ENCODE peak calls at places on chromosomes 11 and 22, in five cellular contexts. One of them, this sample, is unnamed.

GRCh38 chr11:12981879-12982531 is 27.1 kb upstream of the RASSF10 start:
- DNase-seq in colonic mucosa: no peak
- DNase-seq in activated effector memory CD4-positive, alpha-beta T cell treated with anti-CD3 and anti-CD28 coated beads, Interleukin-2, amount 50 U/mL, for 16 hours: no peak
- DNase-seq in effector CD4-positive, alpha-beta T cell: no peak
- DNase-seq in skeletal muscle cell: no peak
- DNase-seq in this sample: no peak

GRCh38 chr11:16860632-16861031 is 122.2 kb downstream of the C11orf58 start:
- DNase-seq in effector CD4-positive, alpha-beta T cell: no peak
- DNase-seq in colonic mucosa: no peak
- DNase-seq in skeletal muscle cell: no peak
- DNase-seq in activated effector memory CD4-positive, alpha-beta T cell treated with anti-CD3 and anti-CD28 coated beads, Interleukin-2, amount 50 U/mL, for 16 hours: no peak
- DNase-seq in this sample: no peak

GRCh38 chr11:6583584-6583983 is 19.8 kb downstream of the RRP8 start:
- DNase-seq in colonic mucosa: no peak
- DNase-seq in activated effector memory CD4-positive, alpha-beta T cell treated with anti-CD3 and anti-CD28 coated beads, Interleukin-2, amount 50 U/mL, for 16 hours: no peak
- DNase-seq in skeletal muscle cell: no peak
- DNase-seq in effector CD4-positive, alpha-beta T cell: no peak
- DNase-seq in this sample: no peak

GRCh38 chr11:82858556-82859091 is 41.6 kb downstream of the PRCP start:
- DNase-seq in activated effector memory CD4-positive, alpha-beta T cell treated with anti-CD3 and anti-CD28 coated beads, Interleukin-2, amount 50 U/mL, for 16 hours: no peak
- DNase-seq in colonic mucosa: no peak
- DNase-seq in skeletal muscle cell: peak; percentile 23
- DNase-seq in effector CD4-positive, alpha-beta T cell: no peak
- DNase-seq in this sample: no peak

GRCh38 chr11:4626207-4627105 is 10.8 kb upstream of the OR51D1 start:
- DNase-seq in activated effector memory CD4-positive, alpha-beta T cell treated with anti-CD3 and anti-CD28 coated beads, Interleukin-2, amount 50 U/mL, for 16 hours: peak; percentile 68
- DNase-seq in skeletal muscle cell: peak; percentile 26
- DNase-seq in colonic mucosa: peak; percentile 83
- DNase-seq in effector CD4-positive, alpha-beta T cell: peak; percentile 33
- DNase-seq in this sample: peak; percentile 53

GRCh38 chr11:134248910-134249480 is 4.2 kb downstream of the THYN1 start:
- DNase-seq in colonic mucosa: no peak
- DNase-seq in activated effector memory CD4-positive, alpha-beta T cell treated with anti-CD3 and anti-CD28 coated beads, Interleukin-2, amount 50 U/mL, for 16 hours: no peak
- DNase-seq in skeletal muscle cell: no peak
- DNase-seq in effector CD4-positive, alpha-beta T cell: no peak
- DNase-seq in this sample: no peak

GRCh38 chr11:72773291-72773690 is 20.6 kb downstream of the STARD10 start:
- DNase-seq in colonic mucosa: no peak
- DNase-seq in skeletal muscle cell: peak; percentile 81
- DNase-seq in activated effector memory CD4-positive, alpha-beta T cell treated with anti-CD3 and anti-CD28 coated beads, Interleukin-2, amount 50 U/mL, for 16 hours: no peak
- DNase-seq in effector CD4-positive, alpha-beta T cell: no peak
- DNase-seq in this sample: no peak

GRCh38 chr11:57513911-57514537 is 1.5 kb downstream of the SLC43A1 start:
- DNase-seq in skeletal muscle cell: no peak
- DNase-seq in effector CD4-positive, alpha-beta T cell: no peak
- DNase-seq in activated effector memory CD4-positive, alpha-beta T cell treated with anti-CD3 and anti-CD28 coated beads, Interleukin-2, amount 50 U/mL, for 16 hours: peak; percentile 70
- DNase-seq in colonic mucosa: peak; percentile 58
- DNase-seq in this sample: peak; percentile 76

GRCh38 chr22:19817561-19818263 is 37.0 kb downstream of the GNB1L start:
- DNase-seq in effector CD4-positive, alpha-beta T cell: no peak
- DNase-seq in activated effector memory CD4-positive, alpha-beta T cell treated with anti-CD3 and anti-CD28 coated beads, Interleukin-2, amount 50 U/mL, for 16 hours: peak; percentile 57
- DNase-seq in colonic mucosa: no peak
- DNase-seq in skeletal muscle cell: no peak
- DNase-seq in this sample: no peak

GRCh38 chr11:2887526-2888195 is 2.1 kb upstream of the CDKN1C start:
- DNase-seq in effector CD4-positive, alpha-beta T cell: no peak
- DNase-seq in skeletal muscle cell: no peak
- DNase-seq in colonic mucosa: no peak
- DNase-seq in activated effector memory CD4-positive, alpha-beta T cell treated with anti-CD3 and anti-CD28 coated beads, Interleukin-2, amount 50 U/mL, for 16 hours: no peak
- DNase-seq in this sample: peak; percentile 65

GRCh38 chr22:19823638-19824196 is 31.0 kb downstream of the GNB1L start:
- DNase-seq in colonic mucosa: peak; percentile 12
- DNase-seq in skeletal muscle cell: no peak
- DNase-seq in activated effector memory CD4-positive, alpha-beta T cell treated with anti-CD3 and anti-CD28 coated beads, Interleukin-2, amount 50 U/mL, for 16 hours: no peak
- DNase-seq in effector CD4-positive, alpha-beta T cell: no peak
- DNase-seq in this sample: no peak

GRCh38 chr11:133507185-133507584 is 25.1 kb downstream of the OPCML start:
- DNase-seq in skeletal muscle cell: no peak
- DNase-seq in colonic mucosa: no peak
- DNase-seq in effector CD4-positive, alpha-beta T cell: no peak
- DNase-seq in activated effector memory CD4-positive, alpha-beta T cell treated with anti-CD3 and anti-CD28 coated beads, Interleukin-2, amount 50 U/mL, for 16 hours: no peak
- DNase-seq in this sample: no peak

GRCh38 chr22:27393371-27393770 is 408.2 kb downstream of the MN1 start:
- DNase-seq in effector CD4-positive, alpha-beta T cell: no peak
- DNase-seq in colonic mucosa: no peak
- DNase-seq in activated effector memory CD4-positive, alpha-beta T cell treated with anti-CD3 and anti-CD28 coated beads, Interleukin-2, amount 50 U/mL, for 16 hours: no peak
- DNase-seq in skeletal muscle cell: no peak
- DNase-seq in this sample: no peak

GRCh38 chr11:69442012-69442806 is 39.3 kb upstream of the LINC01488 start:
- DNase-seq in colonic mucosa: no peak
- DNase-seq in skeletal muscle cell: no peak
- DNase-seq in effector CD4-positive, alpha-beta T cell: no peak
- DNase-seq in activated effector memory CD4-positive, alpha-beta T cell treated with anti-CD3 and anti-CD28 coated beads, Interleukin-2, amount 50 U/mL, for 16 hours: no peak
- DNase-seq in this sample: no peak

GRCh38 chr11:74269161-74269809 is 42.2 kb downstream of the P4HA3 start:
- DNase-seq in skeletal muscle cell: peak; percentile 69
- DNase-seq in activated effector memory CD4-positive, alpha-beta T cell treated with anti-CD3 and anti-CD28 coated beads, Interleukin-2, amount 50 U/mL, for 16 hours: no peak
- DNase-seq in colonic mucosa: no peak
- DNase-seq in effector CD4-positive, alpha-beta T cell: no peak
- DNase-seq in this sample: no peak

GRCh38 chr11:19276859-19277808 is 36.4 kb upstream of the E2F8 start:
- DNase-seq in skeletal muscle cell: no peak
- DNase-seq in activated effector memory CD4-positive, alpha-beta T cell treated with anti-CD3 and anti-CD28 coated beads, Interleukin-2, amount 50 U/mL, for 16 hours: no peak
- DNase-seq in colonic mucosa: peak; percentile 52
- DNase-seq in effector CD4-positive, alpha-beta T cell: no peak
- DNase-seq in this sample: no peak

GRCh38 chr11:43944761-43945311 is 2.4 kb downstream of the C11orf96 start:
- DNase-seq in skeletal muscle cell: no peak
- DNase-seq in activated effector memory CD4-positive, alpha-beta T cell treated with anti-CD3 and anti-CD28 coated beads, Interleukin-2, amount 50 U/mL, for 16 hours: peak; percentile 87
- DNase-seq in colonic mucosa: peak; percentile 85
- DNase-seq in effector CD4-positive, alpha-beta T cell: peak; percentile 49
- DNase-seq in this sample: peak; percentile 80

GRCh38 chr11:32113200-32113599 is 22.3 kb downstream of the RCN1 start:
- DNase-seq in skeletal muscle cell: peak; percentile 84
- DNase-seq in colonic mucosa: no peak
- DNase-seq in activated effector memory CD4-positive, alpha-beta T cell treated with anti-CD3 and anti-CD28 coated beads, Interleukin-2, amount 50 U/mL, for 16 hours: no peak
- DNase-seq in effector CD4-positive, alpha-beta T cell: no peak
- DNase-seq in this sample: no peak